ENCODE peak calls at places on chromosome X, in seven cellular contexts. F is breast epithelium, A is adrenal gland, O is IMR-90, K is ovary, T is A549, J is tibial nerve. L is an unnamed sample.

GRCh38 chrX:153372949-153373348 is 28.2 kb downstream of the PNMA6E start:
- DNase-seq in F (no peak), A (no peak), O (no peak), K (no peak), T (no peak), J (no peak), L (no peak)

GRCh38 chrX:41452565-41452964 is 5.4 kb downstream of the NYX start:
- DNase-seq in F (no peak), A (no peak), O (peak; percentile 21), K (no peak), T (no peak), J (no peak), L (no peak)

GRCh38 chrX:96483642-96484160 is 200.9 kb upstream of the DIAPH2 start:
- DNase-seq in F (no peak), A (no peak), O (no peak), K (no peak), T (no peak), J (no peak), L (no peak)

GRCh38 chrX:145552643-145553042 is 265.0 kb upstream of the SLITRK2 start:
- DNase-seq in F (no peak), A (no peak), O (no peak), K (no peak), T (no peak), J (no peak), L (no peak)

GRCh38 chrX:112642349-112642748 is 37.4 kb downstream of the LHFPL1 start:
- DNase-seq in F (peak; percentile 18), A (peak; percentile 35), O (peak; percentile 75), K (no peak), T (peak; percentile 12), J (no peak), L (peak; percentile 59)

GRCh38 chrX:40152173-40152705 is 54.5 kb upstream of the BCOR start:
- DNase-seq in F (no peak), A (no peak), O (no peak), K (peak; percentile 50), T (no peak), J (no peak), L (peak; percentile 63)

GRCh38 chrX:9656277-9656676 is 109.4 kb downstream of the GPR143 start:
- DNase-seq in F (no peak), A (peak; percentile 33), O (peak; percentile 31), K (no peak), T (no peak), J (no peak), L (no peak)

GRCh38 chrX:40773809-40774208 is 38.5 kb upstream of the MED14 start:
- DNase-seq in F (no peak), A (peak; percentile 44), O (peak; percentile 60), K (no peak), T (no peak), J (no peak), L (no peak)

GRCh38 chrX:145817666-145818521 is at the start of gene SLITRK2:
- DNase-seq in F (no peak), A (no peak), O (no peak), K (no peak), T (no peak), J (no peak), L (no peak)

GRCh38 chrX:150352581-150352980 is 10.5 kb upstream of the MAMLD1 start:
- DNase-seq in F (no peak), A (no peak), O (peak; percentile 34), K (no peak), T (no peak), J (no peak), L (no peak)

GRCh38 chrX:105117621-105118020 is 102.9 kb downstream of the TEX13A start:
- DNase-seq in F (no peak), A (no peak), O (no peak), K (no peak), T (no peak), J (no peak), L (no peak)

GRCh38 chrX:54980334-54980733 is 13.7 kb downstream of the PFKFB1 start:
- DNase-seq in F (no peak), A (no peak), O (no peak), K (no peak), T (no peak), J (no peak), L (no peak)

GRCh38 chrX:7779644-7780043 is 63.3 kb upstream of the VCX start:
- DNase-seq in F (no peak), A (no peak), O (no peak), K (no peak), T (no peak), J (no peak), L (no peak)

GRCh38 chrX:8405631-8406030 is 59.0 kb upstream of the VCX3B start:
- DNase-seq in F (no peak), A (no peak), O (no peak), K (no peak), T (no peak), J (no peak), L (no peak)

GRCh38 chrX:46929439-46930018 is 17.3 kb downstream of the JADE3 start:
- DNase-seq in F (no peak), A (no peak), O (peak; percentile 67), K (no peak), T (no peak), J (no peak), L (no peak)

GRCh38 chrX:47232803-47233332 is at the start of gene USP11:
- DNase-seq in F (peak; percentile 43), A (no peak), O (peak; percentile 51), K (peak; percentile 78), T (peak; percentile 38), J (no peak), L (peak; percentile 45)

GRCh38 chrX:118536687-118537461 is 41.3 kb downstream of the DOCK11 start:
- DNase-seq in F (no peak), A (no peak), O (peak; percentile 33), K (no peak), T (peak; percentile 14), J (no peak), L (peak; percentile 43)

GRCh38 chrX:50168305-50168704 is 32.5 kb downstream of the AKAP4 start:
- DNase-seq in F (no peak), A (no peak), O (peak; percentile 4), K (no peak), T (no peak), J (no peak), L (no peak)

GRCh38 chrX:132610536-132610935 is 121.7 kb upstream of the MBNL3 start:
- DNase-seq in F (no peak), A (no peak), O (no peak), K (no peak), T (no peak), J (no peak), L (no peak)

GRCh38 chrX:54288277-54288676 is 69.6 kb downstream of the WNK3 start:
- DNase-seq in F (no peak), A (no peak), O (peak; percentile 0), K (no peak), T (no peak), J (no peak), L (no peak)

GRCh38 chrX:45711231-45711630 is 510.6 kb upstream of the DIPK2B start:
- DNase-seq in F (no peak), A (no peak), O (peak; percentile 28), K (no peak), T (no peak), J (no peak), L (no peak)

GRCh38 chrX:81174286-81174685 is 27.4 kb downstream of the HMGN5 start:
- DNase-seq in F (no peak), A (no peak), O (peak; percentile 37), K (no peak), T (no peak), J (no peak), L (no peak)

GRCh38 chrX:44314259-44314734 is 29.2 kb downstream of the EFHC2 start:
- DNase-seq in F (no peak), A (no peak), O (peak; percentile 35), K (no peak), T (no peak), J (no peak), L (no peak)

GRCh38 chrX:78643874-78644273 is 15.3 kb downstream of the RTL3 start:
- DNase-seq in F (no peak), A (no peak), O (no peak), K (no peak), T (no peak), J (no peak), L (no peak)
- TF ChIP-seq POLR2A in F (no peak), A (no peak), O (no peak), K (no peak), T (no peak), J (no peak), L (no peak)

GRCh38 chrX:13327666-13328065 is 7.8 kb upstream of the ATXN3L start:
- DNase-seq in F (no peak), A (no peak), O (no peak), K (no peak), T (no peak), J (no peak), L (no peak)

GRCh38 chrX:13317366-13317765 is 2.5 kb downstream of the ATXN3L start:
- DNase-seq in F (no peak), A (no peak), O (no peak), K (no peak), T (no peak), J (no peak), L (no peak)

GRCh38 chrX:13319953-13320352 is at the start of gene ATXN3L:
- DNase-seq in F (no peak), A (no peak), O (no peak), K (no peak), T (no peak), J (no peak), L (no peak)

GRCh38 chrX:13323241-13323640 is 3.4 kb upstream of the ATXN3L start:
- DNase-seq in F (no peak), A (no peak), O (no peak), K (no peak), T (no peak), J (no peak), L (no peak)
- H3K4me1 ChIP-seq in F (no peaks in the 10 kb centered on the region), A (no peaks in the 10 kb centered on the region), O (no peaks in the 10 kb centered on the region), K (no peaks in the 10 kb centered on the region), T (no peaks in the 10 kb centered on the region), J (no peaks in the 10 kb centered on the region), L (no peaks in the 10 kb centered on the region)

DNA sequence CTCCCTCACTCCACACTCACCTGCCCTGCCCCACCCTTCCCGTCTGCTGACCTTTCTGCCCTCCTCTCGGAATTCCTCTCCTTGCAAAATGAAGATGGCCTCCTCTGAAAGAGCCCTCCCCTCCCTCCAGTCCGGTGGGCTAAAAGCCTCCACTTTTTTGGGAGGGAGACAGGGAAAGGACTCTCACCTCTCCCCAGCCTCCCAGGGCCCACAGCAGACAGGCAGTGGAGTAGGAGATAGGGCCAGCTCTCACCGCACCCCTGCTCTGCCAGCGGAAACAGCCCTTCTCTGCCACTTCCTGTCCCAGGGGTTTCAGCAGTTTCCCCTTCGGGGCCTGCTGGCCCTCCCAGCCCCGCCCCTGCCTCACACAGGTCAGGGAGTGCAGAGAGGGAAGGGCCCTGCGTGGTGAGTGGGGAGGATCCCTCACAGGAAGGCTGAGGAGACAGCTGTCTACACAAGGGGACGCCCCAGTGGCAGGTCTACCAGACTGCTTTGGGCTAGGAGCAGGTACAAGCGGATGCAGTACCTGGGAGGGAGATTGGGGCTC is 18.2 kb downstream of the ELF4 start:
- DNase-seq in F (no peak), A (no peak), O (no peak), K (no peak), T (no peak), J (no peak), L (peak; percentile 95)
- TF ChIP-seq POLR2A in F (no peak), A (no peak), O (no peak), K (no peak), T (no peak), J (no peak), L (no peak)

DNA sequence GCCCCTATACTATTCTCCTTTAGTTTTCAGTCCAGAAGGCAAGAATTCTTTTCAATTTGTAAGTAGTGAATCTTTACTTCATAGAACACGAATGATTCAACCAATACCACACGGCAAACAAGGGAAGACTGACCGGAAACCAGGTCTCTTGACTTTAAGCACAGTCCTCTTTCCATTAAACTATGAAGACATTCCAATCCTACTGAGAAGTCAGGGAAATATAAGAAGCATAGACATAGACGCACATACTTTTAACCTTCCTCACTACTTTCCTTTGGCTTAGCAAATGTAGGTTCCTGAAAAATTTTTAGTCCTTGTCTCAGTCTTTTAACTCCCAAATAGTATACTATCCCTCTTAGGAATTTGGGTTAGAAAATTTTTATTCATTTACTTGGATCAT is 9.1 kb downstream of the CHRDL1 start:
- DNase-seq in F (no peak), A (no peak), O (peak; percentile 68), K (no peak), T (no peak), J (no peak), L (no peak)
- H3K4me1 ChIP-seq in F (no peaks in the 10 kb centered on the region), A (no peaks in the 10 kb centered on the region), O (no peaks in the 10 kb centered on the region), K (no peaks in the 10 kb centered on the region), T (no peaks in the 10 kb centered on the region), J (no peaks in the 10 kb centered on the region), L (no peaks in the 10 kb centered on the region)

L was measured in Peyer's patch.